ENCODE peak calls at places on chromosomes 7 and 10, in nine cellular contexts. I is tibial nerve, R is heart left ventricle, D is body of pancreas, J is HCT116, Q is A549, L is ovary, W is IMR-90, T is NB4. F is an unnamed sample.

GRCh38 chr10:89683911-89684310 is 17.5 kb upstream of the KIF20B start:
- DNase-seq in I (no peak), R (no peak), D (peak), J (no peak), Q (no peak), L (no peak), W (no peak), T (no peak), F (no peak)

GRCh38 chr7:152136623-152137022 is 111.1 kb downstream of the GALNT11 start:
- DNase-seq in I (no peak), R (no peak), D (no peak), J (no peak), Q (no peak), L (no peak), W (peak), T (no peak), F (no peak)

GRCh38 chr7:121005996-121006565 is 17.6 kb downstream of the CPED1 start:
- DNase-seq in I (no peak), R (no peak), D (no peak), J (no peak), Q (no peak), L (no peak), W (no peak), T (no peak), F (no peak)

GRCh38 chr7:134792968-134793367 is 13.5 kb downstream of the CALD1 start:
- DNase-seq in I (no peak), R (peak), D (peak), J (no peak), Q (no peak), L (no peak), W (peak), T (no peak), F (no peak)

GRCh38 chr7:159031135-159031701 is 113.4 kb downstream of the VIPR2 start:
- DNase-seq in I (peak), R (peak), D (peak), J (no peak), Q (no peak), L (peak), W (no peak), T (peak), F (no peak)

GRCh38 chr7:82578430-82578829 is 134.9 kb upstream of the CACNA2D1 start:
- DNase-seq in I (no peak), R (no peak), D (no peak), J (no peak), Q (no peak), L (no peak), W (peak), T (no peak), F (no peak)

GRCh38 chr7:151843181-151843580 is 33.7 kb downstream of the PRKAG2 start:
- DNase-seq in I (no peak), R (no peak), D (no peak), J (no peak), Q (no peak), L (no peak), W (no peak), T (no peak), F (no peak)

GRCh38 chr7:115005241-115005640 is 83.3 kb downstream of the MDFIC start:
- DNase-seq in I (no peak), R (no peak), D (no peak), J (no peak), Q (no peak), L (no peak), W (no peak), T (no peak), F (no peak)

GRCh38 chr10:13614530-13615332 is 28.0 kb downstream of the PRPF18 start:
- DNase-seq in I (no peak), R (no peak), D (peak), J (no peak), Q (no peak), L (no peak), W (peak), T (no peak), F (no peak)

GRCh38 chr7:25215694-25216335 is 12.5 kb downstream of the NPVF start:
- DNase-seq in I (no peak), R (no peak), D (no peak), J (no peak), Q (no peak), L (no peak), W (no peak), T (no peak), F (no peak)

GRCh38 chr10:47073967-47074366 is 162.7 kb downstream of the PTPN20 start:
- DNase-seq in I (no peak), R (no peak), D (no peak), J (no peak), Q (no peak), L (no peak), W (no peak), T (no peak), F (no peak)

GRCh38 chr7:34530211-34530610 is 127.8 kb upstream of the NPSR1 start:
- DNase-seq in I (no peak), R (no peak), D (no peak), J (no peak), Q (no peak), L (no peak), W (no peak), T (no peak), F (no peak)

GRCh38 chr7:134234216-134234615 is 82.5 kb downstream of the SLC35B4 start:
- DNase-seq in I (no peak), R (no peak), D (no peak), J (no peak), Q (no peak), L (no peak), W (no peak), T (no peak), F (no peak)

GRCh38 chr10:5665380-5666323 is 743 bp downstream of the ASB13 start:
- DNase-seq in I (no peak), R (peak), D (peak), J (no peak), Q (peak), L (peak), W (no peak), T (peak), F (no peak)

GRCh38 chr7:136228185-136228584 is 251.0 kb upstream of the MTPN start:
- DNase-seq in I (no peak), R (no peak), D (no peak), J (no peak), Q (no peak), L (no peak), W (peak), T (no peak), F (no peak)

GRCh38 chr10:80161321-80162084 is 29.0 kb downstream of the PLAC9 start:
- DNase-seq in I (no peak), R (no peak), D (no peak), J (no peak), Q (no peak), L (no peak), W (no peak), T (peak), F (no peak)

GRCh38 chr7:80472491-80473200 is 39.2 kb downstream of the GNAT3 start:
- DNase-seq in I (no peak), R (no peak), D (no peak), J (no peak), Q (no peak), L (no peak), W (no peak), T (no peak), F (no peak)

GRCh38 chr10:124668517-124669051 is 75.6 kb downstream of the FAM53B start:
- DNase-seq in I (no peak), R (no peak), D (no peak), J (no peak), Q (no peak), L (no peak), W (no peak), T (no peak), F (no peak)

GRCh38 chr7:84154991-84155781 is 39.4 kb downstream of the SEMA3A start:
- DNase-seq in I (no peak), R (no peak), D (no peak), J (no peak), Q (no peak), L (no peak), W (no peak), T (no peak), F (no peak)

GRCh38 chr7:29346574-29346973 is 152.0 kb downstream of the CHN2 start:
- DNase-seq in I (no peak), R (no peak), D (no peak), J (no peak), Q (no peak), L (no peak), W (no peak), T (no peak), F (no peak)

GRCh38 chr10:117405730-117406129 is 30.5 kb upstream of the PDZD8 start:
- DNase-seq in I (no peak), R (no peak), D (no peak), J (no peak), Q (no peak), L (no peak), W (no peak), T (no peak), F (no peak)
- TF ChIP-seq POLR2A in I (no peak), R (no peak), D (no peak), J (no peak), Q (no peak), L (no peak), W (no peak), T (no peak), F (no peak)

GRCh38 chr10:17643755-17644484 is at the start of gene STAM:
- DNase-seq in I (peak), R (peak), D (peak), J (peak), Q (peak), L (peak), W (peak), T (peak), F (peak)
- TF ChIP-seq POLR2A in I (no peak), R (no peak), D (peak), J (peak), Q (peak), L (peak), W (peak), T (peak), F (peak)

GRCh38 chr7:50229964-50230363 is 74.6 kb upstream of the IKZF1 start:
- DNase-seq in I (no peak), R (no peak), D (no peak), J (peak), Q (no peak), L (no peak), W (peak), T (peak), F (no peak)
- TF ChIP-seq POLR2A in I (no peak), R (no peak), D (no peak), J (no peak), Q (no peak), L (no peak), W (no peak), T (no peak), F (no peak)

GRCh38 chr10:101222247-101222531 is 7.1 kb downstream of the LBX1 start:
- DNase-seq in I (no peak), R (no peak), D (no peak), J (no peak), Q (no peak), L (no peak), W (no peak), T (no peak), F (no peak)
- TF ChIP-seq POLR2A in I (no peak), R (no peak), D (no peak), J (no peak), Q (no peak), L (no peak), W (no peak), T (no peak), F (no peak)

DNA sequence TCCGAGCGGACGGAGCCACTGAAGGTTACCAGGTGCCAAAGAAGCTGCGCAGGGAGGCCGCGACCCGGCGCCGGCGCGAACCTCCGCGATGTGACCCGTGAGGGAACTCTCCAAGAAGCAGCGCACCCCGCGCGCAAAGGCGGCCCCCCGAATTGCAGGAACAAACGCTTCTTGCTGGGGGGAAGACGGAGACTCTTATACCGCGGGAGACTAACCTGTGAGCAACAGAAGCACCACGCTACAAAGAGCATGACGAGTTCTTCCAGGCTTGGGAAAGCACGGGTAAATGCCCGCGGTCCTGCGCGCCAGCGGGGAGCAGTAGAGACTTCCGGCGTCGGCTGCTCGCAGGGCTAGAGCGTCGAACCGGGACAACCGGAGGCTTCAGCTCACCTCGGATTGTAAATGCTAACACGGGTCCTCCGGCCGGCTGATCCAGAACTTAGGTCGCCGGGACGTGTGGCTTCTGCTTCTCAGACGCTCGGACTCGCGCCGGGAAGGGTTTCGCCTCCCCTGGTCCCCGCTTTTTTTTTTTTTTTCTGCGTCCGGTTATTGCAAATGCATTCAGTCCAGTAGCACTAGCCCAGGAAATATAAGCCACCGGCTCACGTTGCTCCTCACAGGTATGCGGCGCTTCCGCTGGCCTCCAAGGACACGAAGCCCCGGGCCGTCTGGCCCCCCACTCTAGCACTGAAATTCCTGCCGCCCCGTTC is at the start of gene COA1:
- DNase-seq in I (peak), R (peak), D (peak), J (peak), Q (peak), L (peak), W (peak), T (peak), F (peak)
- TF ChIP-seq POLR2A in I (no peak), R (no peak), D (peak), J (peak), Q (peak), L (peak), W (peak), T (peak), F (peak)

DNA sequence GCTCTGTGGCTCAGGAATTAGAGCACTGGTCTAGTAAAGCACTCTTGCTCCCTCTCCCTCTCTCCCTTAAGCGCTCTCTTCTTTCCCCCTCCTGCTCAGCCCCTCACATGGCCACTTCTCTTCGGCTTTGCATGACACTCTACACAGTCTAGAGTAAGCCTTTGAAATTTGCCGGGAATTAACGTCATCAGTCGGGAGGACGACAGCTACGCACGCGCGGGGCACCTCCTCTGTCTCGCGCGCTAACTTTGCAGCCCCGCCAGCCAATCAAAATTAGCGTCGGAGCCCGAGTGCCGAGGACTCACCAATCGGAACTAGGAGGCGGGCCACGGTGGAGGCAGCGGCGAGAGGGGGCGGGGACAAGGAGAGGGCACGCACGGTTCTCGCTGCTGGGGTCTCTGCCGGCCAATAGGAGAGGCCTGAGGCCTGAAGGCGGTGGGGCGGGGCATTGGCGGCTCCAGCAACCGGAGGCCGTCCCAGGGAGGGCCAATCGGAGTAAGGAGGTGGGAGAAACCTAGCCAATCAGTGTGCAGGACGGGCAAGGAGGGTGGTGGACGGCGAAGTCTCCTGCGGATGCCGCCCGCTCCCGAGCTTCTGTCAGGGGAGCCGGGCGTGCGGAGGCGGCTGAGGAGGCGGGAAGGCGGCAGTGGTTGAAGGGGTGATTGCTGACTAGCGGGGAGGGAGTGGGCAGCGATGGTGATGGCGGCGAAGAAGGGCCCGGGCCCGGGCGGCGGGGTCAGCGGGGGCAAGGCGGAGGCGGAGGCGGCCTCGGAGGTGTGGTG is at the start of gene AGFG2:
- DNase-seq in I (peak), R (peak), D (peak), J (peak), Q (peak), L (peak), W (peak), T (peak), F (peak)
- TF ChIP-seq POLR2A in I (peak), R (no peak), D (peak), J (no peak), Q (peak), L (peak), W (peak), T (peak), F (peak)

F was measured in GM12892.